ENCODE peak calls at places on chromosomes 2 and 18, in five cellular contexts. One of them, this sample, is unnamed.

GRCh38 chr2:20584045-20584636 is 66.8 kb downstream of the HS1BP3 start:
- DNase-seq in GM23338: no peak
- DNase-seq in progenitor cell of endocrine pancreas: no peak
- DNase-seq in GM13977: no peak
- DNase-seq in heart left ventricle: no peak
- DNase-seq in this sample: no peak

GRCh38 chr18:57210101-57210661 is 63.3 kb downstream of the BOD1L2 start:
- DNase-seq in GM23338: peak
- DNase-seq in progenitor cell of endocrine pancreas: no peak
- DNase-seq in GM13977: no peak
- DNase-seq in heart left ventricle: peak
- DNase-seq in this sample: no peak

GRCh38 chr2:9799729-9800632 is 43.3 kb upstream of the TAF1B start:
- DNase-seq in GM23338: peak
- DNase-seq in progenitor cell of endocrine pancreas: peak
- DNase-seq in GM13977: peak
- DNase-seq in heart left ventricle: peak
- DNase-seq in this sample: peak

GRCh38 chr2:239526666-239527415 is 126.0 kb upstream of the HDAC4 start:
- DNase-seq in GM23338: no peak
- DNase-seq in progenitor cell of endocrine pancreas: no peak
- DNase-seq in GM13977: no peak
- DNase-seq in heart left ventricle: no peak
- DNase-seq in this sample: no peak

GRCh38 chr2:41400057-41400665 is 647.7 kb upstream of the PKDCC start:
- DNase-seq in GM23338: peak
- DNase-seq in progenitor cell of endocrine pancreas: no peak
- DNase-seq in GM13977: no peak
- DNase-seq in heart left ventricle: no peak
- DNase-seq in this sample: no peak

GRCh38 chr2:33812707-33813106 is 213.6 kb upstream of the FAM98A start:
- DNase-seq in GM23338: no peak
- DNase-seq in progenitor cell of endocrine pancreas: no peak
- DNase-seq in GM13977: peak
- DNase-seq in heart left ventricle: no peak
- DNase-seq in this sample: no peak

GRCh38 chr18:9894454-9895068 is 8.8 kb downstream of the TXNDC2 start:
- DNase-seq in GM23338: no peak
- DNase-seq in progenitor cell of endocrine pancreas: no peak
- DNase-seq in GM13977: no peak
- DNase-seq in heart left ventricle: no peak
- DNase-seq in this sample: no peak

GRCh38 chr2:238439912-238440311 is 13.2 kb downstream of the ASB1 start:
- DNase-seq in GM23338: no peak
- DNase-seq in progenitor cell of endocrine pancreas: no peak
- DNase-seq in GM13977: no peak
- DNase-seq in heart left ventricle: no peak
- DNase-seq in this sample: no peak

GRCh38 chr2:235218486-235218907 is 266.7 kb downstream of the SH3BP4 start:
- DNase-seq in GM23338: no peak
- DNase-seq in progenitor cell of endocrine pancreas: no peak
- DNase-seq in GM13977: no peak
- DNase-seq in heart left ventricle: no peak
- DNase-seq in this sample: no peak

GRCh38 chr2:203685789-203686433 is 20.5 kb upstream of the CD28 start:
- DNase-seq in GM23338: no peak
- DNase-seq in progenitor cell of endocrine pancreas: no peak
- DNase-seq in GM13977: no peak
- DNase-seq in heart left ventricle: no peak
- DNase-seq in this sample: no peak

DNA sequence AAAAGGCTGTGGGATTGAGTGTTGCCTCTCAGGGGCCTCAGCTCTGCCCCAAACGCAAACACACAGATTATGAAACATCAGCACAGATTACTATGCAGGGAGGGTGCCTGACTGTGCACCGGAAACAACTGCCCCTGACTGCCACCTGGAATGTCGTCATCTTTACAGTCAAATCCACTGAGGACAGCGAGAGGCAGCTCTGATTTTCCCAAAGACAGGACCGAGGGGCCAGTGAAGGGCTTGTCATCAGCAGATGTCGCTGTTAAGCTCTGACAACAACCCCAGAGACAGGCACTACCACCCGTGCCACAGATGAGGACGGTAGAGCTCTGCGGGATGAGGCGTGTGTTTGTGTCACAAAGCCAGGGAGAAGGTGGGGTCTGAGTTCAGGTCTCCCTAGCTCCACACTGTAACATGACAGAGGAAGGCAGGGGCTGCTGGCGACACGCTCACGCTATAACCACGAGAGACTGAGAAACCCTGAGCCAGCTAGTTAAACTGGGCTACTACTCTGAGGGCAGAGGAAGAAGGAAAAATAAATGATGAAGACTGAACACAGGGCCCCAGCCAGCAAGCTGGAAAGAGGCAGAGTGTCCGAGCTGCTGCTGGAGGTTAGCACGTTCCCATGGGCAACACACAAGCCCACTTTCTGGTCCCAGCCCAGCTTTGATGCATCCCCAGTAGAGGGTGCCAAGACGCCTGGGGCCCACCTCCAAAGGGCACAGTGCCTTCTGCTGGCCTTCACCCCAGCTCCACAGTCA is 47.0 kb downstream of the PARD6G start:
- DNase-seq in GM23338: peak
- DNase-seq in progenitor cell of endocrine pancreas: no peak
- DNase-seq in GM13977: no peak
- DNase-seq in heart left ventricle: no peak
- DNase-seq in this sample: no peak
- TF ChIP-seq CTCF in GM23338: peak
- TF ChIP-seq CTCF in progenitor cell of endocrine pancreas: no peak
- TF ChIP-seq CTCF in GM13977: peak
- TF ChIP-seq CTCF in heart left ventricle: no peak
- TF ChIP-seq CTCF in this sample: no peak

GRCh38 chr18:39841133-39842041 is 2113.6 kb upstream of the PIK3C3 start:
- DNase-seq in GM23338: peak
- DNase-seq in progenitor cell of endocrine pancreas: peak
- DNase-seq in GM13977: no peak
- DNase-seq in heart left ventricle: peak
- DNase-seq in this sample: peak
- TF ChIP-seq CTCF in GM23338: peak
- TF ChIP-seq CTCF in progenitor cell of endocrine pancreas: peak
- TF ChIP-seq CTCF in GM13977: no peak
- TF ChIP-seq CTCF in heart left ventricle: no peak
- TF ChIP-seq CTCF in this sample: no peak

GRCh38 chr2:216687646-216688045 is 7.7 kb downstream of the IGFBP5 start:
- DNase-seq in GM23338: peak
- DNase-seq in progenitor cell of endocrine pancreas: no peak
- DNase-seq in GM13977: no peak
- DNase-seq in heart left ventricle: no peak
- DNase-seq in this sample: no peak
- TF ChIP-seq CTCF in GM23338: peak
- TF ChIP-seq CTCF in progenitor cell of endocrine pancreas: peak
- TF ChIP-seq CTCF in GM13977: peak
- TF ChIP-seq CTCF in heart left ventricle: no peak
- TF ChIP-seq CTCF in this sample: peak

DNA sequence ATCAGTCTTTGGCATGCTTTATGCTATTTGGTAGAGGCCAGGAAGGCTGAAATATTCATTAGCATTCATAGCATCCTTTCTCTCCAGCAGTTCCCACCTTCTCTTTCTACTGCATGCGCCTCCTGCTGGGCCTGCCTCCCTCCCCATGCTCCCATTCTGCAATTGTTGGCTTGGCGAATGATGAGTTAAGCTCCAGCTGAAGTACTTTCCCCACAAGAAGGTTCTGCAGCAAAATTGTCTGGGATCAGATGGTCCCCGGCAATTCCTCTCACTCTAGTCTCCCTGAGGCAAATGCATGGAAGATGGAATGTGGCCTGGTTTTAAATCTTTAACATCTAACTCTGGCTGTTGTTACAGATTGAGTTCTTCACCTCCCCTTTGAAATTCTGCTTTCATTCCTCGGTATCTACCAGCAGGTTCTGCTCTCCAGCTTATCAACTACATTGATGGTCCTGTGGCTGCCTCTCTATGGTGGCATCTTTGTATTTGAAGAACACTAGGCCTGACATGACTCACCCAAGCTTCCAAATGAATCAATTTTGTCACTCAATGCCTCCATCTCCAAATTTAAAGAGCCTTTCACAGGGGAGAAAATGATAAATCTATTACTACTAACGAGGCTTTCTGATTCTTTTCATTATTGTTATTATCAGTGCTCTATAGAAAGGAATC is 55.9 kb downstream of the KCTD18 start:
- DNase-seq in GM23338: peak
- DNase-seq in progenitor cell of endocrine pancreas: no peak
- DNase-seq in GM13977: no peak
- DNase-seq in heart left ventricle: no peak
- DNase-seq in this sample: no peak
- TF ChIP-seq CTCF in GM23338: no peak
- TF ChIP-seq CTCF in progenitor cell of endocrine pancreas: no peak
- TF ChIP-seq CTCF in GM13977: no peak
- TF ChIP-seq CTCF in heart left ventricle: no peak
- TF ChIP-seq CTCF in this sample: no peak

GRCh38 chr18:43789234-43790000 is 512.1 kb upstream of the SYT4 start:
- DNase-seq in GM23338: peak
- DNase-seq in progenitor cell of endocrine pancreas: no peak
- DNase-seq in GM13977: no peak
- DNase-seq in heart left ventricle: no peak
- DNase-seq in this sample: no peak
- TF ChIP-seq CTCF in GM23338: peak
- TF ChIP-seq CTCF in progenitor cell of endocrine pancreas: peak
- TF ChIP-seq CTCF in GM13977: no peak
- TF ChIP-seq CTCF in heart left ventricle: no peak
- TF ChIP-seq CTCF in this sample: no peak